ENCODE peak calls at places on chromosomes 13 and 19, in ten cellular contexts. Z, I, P, Y, R, S, M, U, O and E are unnamed samples.
A peak's percentile ranks its signal among the peaks of the same experiment; 100 is the strongest.

GRCh38 chr19:11018743-11019142 is 57.9 kb downstream of the SMARCA4 start:
- DNase-seq in Z (no peak), I (no peak), P (no peak), Y (no peak), R (no peak), S (no peak), M (no peak), U (no peak), O (no peak), E (no peak)

GRCh38 chr19:17868669-17869068 is 3.1 kb upstream of the SLC5A5 start:
- DNase-seq in Z (no peak), I (no peak), P (no peak), Y (no peak), R (no peak), S (no peak), M (no peak), U (no peak), O (peak; percentile 27), E (no peak)

GRCh38 chr13:72489751-72490150 is 237.7 kb downstream of the MZT1 start:
- DNase-seq in Z (no peak), I (no peak), P (no peak), Y (no peak), R (no peak), S (no peak), M (no peak), U (no peak), O (no peak), E (no peak)

GRCh38 chr19:49387936-49388372 is at the start of gene KASH5:
- DNase-seq in Z (peak; percentile 77), I (peak; percentile 78), P (no peak), Y (peak; percentile 77), R (peak; percentile 91), S (peak; percentile 86), M (peak; percentile 83), U (no peak), O (peak; percentile 87), E (peak; percentile 61)

GRCh38 chr13:57933606-57934005 is 302.1 kb downstream of the PCDH17 start:
- DNase-seq in Z (no peak), I (no peak), P (no peak), Y (no peak), R (no peak), S (no peak), M (no peak), U (no peak), O (no peak), E (no peak)

GRCh38 chr19:5264453-5264852 is 76.2 kb downstream of the PTPRS start:
- DNase-seq in Z (no peak), I (no peak), P (no peak), Y (no peak), R (no peak), S (no peak), M (no peak), U (no peak), O (no peak), E (no peak)

GRCh38 chr13:99996177-99996705 is 14.7 kb downstream of the ZIC2 start:
- DNase-seq in Z (no peak), I (no peak), P (no peak), Y (no peak), R (no peak), S (no peak), M (no peak), U (no peak), O (no peak), E (no peak)

GRCh38 chr19:45575216-45575615 is 9.4 kb downstream of the OPA3 start:
- DNase-seq in Z (no peak), I (no peak), P (no peak), Y (no peak), R (no peak), S (no peak), M (no peak), U (no peak), O (no peak), E (no peak)

GRCh38 chr19:21256722-21257121 is 72.5 kb downstream of the ZNF708 start:
- DNase-seq in Z (no peak), I (no peak), P (peak; percentile 48), Y (no peak), R (peak; percentile 68), S (peak; percentile 12), M (no peak), U (no peak), O (peak; percentile 20), E (no peak)

GRCh38 chr13:110396476-110396875 is 89.4 kb downstream of the COL4A2 start:
- DNase-seq in Z (no peak), I (no peak), P (no peak), Y (no peak), R (no peak), S (no peak), M (no peak), U (no peak), O (no peak), E (no peak)

GRCh38 chr19:50537769-50538230 is 24.1 kb upstream of the ASPDH start:
- DNase-seq in Z (peak; percentile 55), I (peak; percentile 76), P (peak; percentile 65), Y (no peak), R (peak; percentile 95), S (peak; percentile 88), M (peak; percentile 72), U (no peak), O (peak; percentile 93), E (peak; percentile 44)

GRCh38 chr13:92196566-92197256 is 798.3 kb downstream of the GPC5 start:
- DNase-seq in Z (no peak), I (no peak), P (no peak), Y (no peak), R (no peak), S (no peak), M (no peak), U (no peak), O (peak; percentile 35), E (no peak)

GRCh38 chr13:43273362-43273761 is 250.0 kb downstream of the DNAJC15 start:
- DNase-seq in Z (no peak), I (no peak), P (no peak), Y (no peak), R (no peak), S (no peak), M (no peak), U (no peak), O (no peak), E (no peak)

GRCh38 chr13:44770951-44771350 is 194.8 kb upstream of the TSC22D1 start:
- DNase-seq in Z (no peak), I (no peak), P (no peak), Y (no peak), R (no peak), S (no peak), M (no peak), U (no peak), O (no peak), E (no peak)

GRCh38 chr19:58440556-58440955 is 603 bp upstream of the ZNF132 start:
- DNase-seq in Z (no peak), I (no peak), P (no peak), Y (no peak), R (no peak), S (no peak), M (no peak), U (no peak), O (no peak), E (no peak)

GRCh38 chr19:35109395-35110112 is 6.1 kb upstream of the FXYD3 start:
- DNase-seq in Z (no peak), I (peak; percentile 74), P (no peak), Y (no peak), R (peak; percentile 54), S (no peak), M (peak; percentile 58), U (no peak), O (no peak), E (no peak)
- TF ChIP-seq EP300 in Z (no peak), I (no peak), P (no peak), Y (no peak), R (no peak), S (no peak), M (no peak), U (no peak), O (no peak), E (no peak)

GRCh38 chr19:56258272-56258671 is 14.3 kb upstream of the EDDM13 start:
- DNase-seq in Z (no peak), I (no peak), P (no peak), Y (no peak), R (no peak), S (no peak), M (no peak), U (no peak), O (no peak), E (no peak)

GRCh38 chr19:56266060-56266459 is 6.5 kb upstream of the EDDM13 start:
- DNase-seq in Z (no peak), I (no peak), P (no peak), Y (no peak), R (no peak), S (no peak), M (no peak), U (no peak), O (no peak), E (no peak)

GRCh38 chr19:56263319-56263718 is 9.2 kb upstream of the EDDM13 start:
- DNase-seq in Z (no peak), I (no peak), P (no peak), Y (no peak), R (no peak), S (peak; percentile 18), M (no peak), U (no peak), O (no peak), E (no peak)

DNA sequence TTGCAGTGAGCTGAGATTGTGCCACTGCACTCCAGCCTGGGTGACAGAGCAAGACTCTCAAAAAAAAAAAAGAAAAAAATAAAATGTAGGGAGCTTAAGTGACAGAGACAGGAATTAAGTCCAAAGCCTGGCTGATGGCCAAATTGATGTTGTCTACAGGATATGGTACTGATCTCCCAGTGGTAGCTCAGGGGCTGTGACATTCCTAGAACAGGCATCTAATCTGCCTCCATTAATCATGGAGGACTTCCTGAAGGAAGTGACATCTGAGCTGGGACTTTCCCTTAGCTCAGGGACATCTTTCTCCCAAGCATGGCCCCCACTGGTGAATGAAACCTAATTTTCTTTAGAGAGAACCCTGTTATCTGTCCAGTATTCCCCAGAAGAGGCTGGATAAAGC is 11.4 kb upstream of the EDDM13 start:
- DNase-seq in Z (no peak), I (no peak), P (no peak), Y (no peak), R (no peak), S (no peak), M (no peak), U (no peak), O (peak; percentile 69), E (no peak)
- TF ChIP-seq EP300 in Z (no peak), I (no peak), P (no peak), Y (no peak), R (no peak), S (no peak), M (no peak), U (no peak), O (no peak), E (no peak)

DNA sequence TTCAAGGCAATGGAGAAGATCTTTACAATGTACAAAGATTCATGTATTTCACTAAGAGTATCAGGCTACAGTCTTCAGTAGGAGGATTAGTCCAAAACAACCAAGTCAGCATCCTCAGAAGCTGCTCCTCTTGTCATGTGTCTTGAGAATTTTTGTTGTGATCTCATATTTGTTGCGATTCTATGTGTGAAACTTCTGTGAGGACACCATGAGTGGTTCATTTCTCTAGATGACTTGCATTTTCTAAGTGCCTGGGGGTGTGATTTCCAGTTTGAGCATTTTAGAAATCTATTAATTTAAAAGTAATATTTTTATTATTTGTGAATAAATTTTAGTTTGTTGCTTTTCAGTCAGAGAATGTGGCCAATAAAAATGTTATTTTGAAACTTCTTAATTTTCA is 94.5 kb downstream of the RAP2A start:
- DNase-seq in Z (no peak), I (no peak), P (no peak), Y (no peak), R (no peak), S (no peak), M (no peak), U (no peak), O (no peak), E (no peak)
- TF ChIP-seq EP300 in Z (no peak), I (no peak), P (no peak), Y (no peak), R (no peak), S (no peak), M (no peak), U (no peak), O (no peak), E (no peak)

GRCh38 chr19:8576273-8576993 is 809 bp downstream of the MYO1F start:
- DNase-seq in Z (no peak), I (peak; percentile 36), P (no peak), Y (no peak), R (no peak), S (no peak), M (no peak), U (no peak), O (no peak), E (no peak)
- TF ChIP-seq EP300 in Z (no peak), I (no peak), P (no peak), Y (no peak), R (no peak), S (no peak), M (no peak), U (no peak), O (no peak), E (no peak)